ENCODE peak calls at places on chromosomes 3 and 15, in six cellular contexts. One of them, this sample, is unnamed.

GRCh38 chr3:11914651-11915050 is 68.0 kb upstream of the TAMM41 start:
- DNase-seq in nephron progenitor cell: no peak
- DNase-seq in epithelial cell of esophagus: no peak
- DNase-seq in lower lobe of right lung: no peak
- DNase-seq in A549: no peak
- DNase-seq in activated CD8-positive, alpha-beta T cell treated with anti-CD3 and anti-CD28 coated beads for 36 hours: no peak
- DNase-seq in this sample: no peak

GRCh38 chr3:126367316-126367805 is 10.2 kb upstream of the KLF15 start:
- DNase-seq in nephron progenitor cell: no peak
- DNase-seq in lower lobe of right lung: no peak
- DNase-seq in epithelial cell of esophagus: no peak
- DNase-seq in A549: no peak
- DNase-seq in activated CD8-positive, alpha-beta T cell treated with anti-CD3 and anti-CD28 coated beads for 36 hours: no peak
- DNase-seq in this sample: no peak

GRCh38 chr3:1942751-1943150 is 155.9 kb upstream of the CNTN4 start:
- DNase-seq in lower lobe of right lung: no peak
- DNase-seq in epithelial cell of esophagus: no peak
- DNase-seq in activated CD8-positive, alpha-beta T cell treated with anti-CD3 and anti-CD28 coated beads for 36 hours: no peak
- DNase-seq in A549: no peak
- DNase-seq in nephron progenitor cell: no peak
- DNase-seq in this sample: no peak

GRCh38 chr3:46484911-46485696 is 12.7 kb upstream of the RTP3 start:
- DNase-seq in activated CD8-positive, alpha-beta T cell treated with anti-CD3 and anti-CD28 coated beads for 36 hours: no peak
- DNase-seq in A549: no peak
- DNase-seq in epithelial cell of esophagus: no peak
- DNase-seq in nephron progenitor cell: peak
- DNase-seq in lower lobe of right lung: no peak
- DNase-seq in this sample: no peak

GRCh38 chr3:14920536-14920935 is 26.8 kb upstream of the NR2C2 start:
- DNase-seq in lower lobe of right lung: no peak
- DNase-seq in epithelial cell of esophagus: no peak
- DNase-seq in activated CD8-positive, alpha-beta T cell treated with anti-CD3 and anti-CD28 coated beads for 36 hours: no peak
- DNase-seq in nephron progenitor cell: no peak
- DNase-seq in A549: no peak
- DNase-seq in this sample: no peak

GRCh38 chr3:33886015-33886414 is 87.6 kb downstream of the PDCD6IP start:
- DNase-seq in activated CD8-positive, alpha-beta T cell treated with anti-CD3 and anti-CD28 coated beads for 36 hours: no peak
- DNase-seq in lower lobe of right lung: no peak
- DNase-seq in nephron progenitor cell: no peak
- DNase-seq in epithelial cell of esophagus: peak
- DNase-seq in A549: no peak
- DNase-seq in this sample: no peak

GRCh38 chr3:115111632-115112031 is 35.5 kb downstream of the ZBTB20 start:
- DNase-seq in A549: no peak
- DNase-seq in lower lobe of right lung: no peak
- DNase-seq in epithelial cell of esophagus: no peak
- DNase-seq in nephron progenitor cell: no peak
- DNase-seq in activated CD8-positive, alpha-beta T cell treated with anti-CD3 and anti-CD28 coated beads for 36 hours: no peak
- DNase-seq in this sample: no peak

GRCh38 chr15:73541479-73541878 is 91.7 kb downstream of the NPTN start:
- DNase-seq in A549: no peak
- DNase-seq in activated CD8-positive, alpha-beta T cell treated with anti-CD3 and anti-CD28 coated beads for 36 hours: no peak
- DNase-seq in lower lobe of right lung: no peak
- DNase-seq in epithelial cell of esophagus: no peak
- DNase-seq in nephron progenitor cell: no peak
- DNase-seq in this sample: no peak

GRCh38 chr3:31403197-31403596 is 129.5 kb upstream of the STT3B start:
- DNase-seq in A549: no peak
- DNase-seq in activated CD8-positive, alpha-beta T cell treated with anti-CD3 and anti-CD28 coated beads for 36 hours: no peak
- DNase-seq in epithelial cell of esophagus: no peak
- DNase-seq in lower lobe of right lung: no peak
- DNase-seq in nephron progenitor cell: no peak
- DNase-seq in this sample: no peak

GRCh38 chr3:45906681-45907220 is 20.4 kb downstream of the CCR9 start:
- DNase-seq in A549: no peak
- DNase-seq in nephron progenitor cell: peak
- DNase-seq in lower lobe of right lung: no peak
- DNase-seq in activated CD8-positive, alpha-beta T cell treated with anti-CD3 and anti-CD28 coated beads for 36 hours: no peak
- DNase-seq in epithelial cell of esophagus: peak
- DNase-seq in this sample: no peak

GRCh38 chr15:75030023-75030413 is 6.6 kb downstream of the PPCDC start:
- DNase-seq in nephron progenitor cell: no peak
- DNase-seq in A549: no peak
- DNase-seq in epithelial cell of esophagus: peak
- DNase-seq in activated CD8-positive, alpha-beta T cell treated with anti-CD3 and anti-CD28 coated beads for 36 hours: no peak
- DNase-seq in lower lobe of right lung: no peak
- DNase-seq in this sample: no peak

GRCh38 chr3:50322386-50323091 is at the start of gene HYAL2:
- DNase-seq in A549: no peak
- DNase-seq in lower lobe of right lung: peak
- DNase-seq in activated CD8-positive, alpha-beta T cell treated with anti-CD3 and anti-CD28 coated beads for 36 hours: no peak
- DNase-seq in nephron progenitor cell: no peak
- DNase-seq in epithelial cell of esophagus: no peak
- DNase-seq in this sample: no peak

GRCh38 chr3:184229424-184230080 is at the start of gene VWA5B2:
- DNase-seq in activated CD8-positive, alpha-beta T cell treated with anti-CD3 and anti-CD28 coated beads for 36 hours: peak
- DNase-seq in nephron progenitor cell: peak
- DNase-seq in epithelial cell of esophagus: peak
- DNase-seq in lower lobe of right lung: peak
- DNase-seq in A549: peak
- DNase-seq in this sample: peak
- TF ChIP-seq CTCF in activated CD8-positive, alpha-beta T cell treated with anti-CD3 and anti-CD28 coated beads for 36 hours: no peak
- TF ChIP-seq CTCF in nephron progenitor cell: peak
- TF ChIP-seq CTCF in epithelial cell of esophagus: no peak
- TF ChIP-seq CTCF in lower lobe of right lung: peak
- TF ChIP-seq CTCF in A549: no peak
- TF ChIP-seq CTCF in this sample: peak

DNA sequence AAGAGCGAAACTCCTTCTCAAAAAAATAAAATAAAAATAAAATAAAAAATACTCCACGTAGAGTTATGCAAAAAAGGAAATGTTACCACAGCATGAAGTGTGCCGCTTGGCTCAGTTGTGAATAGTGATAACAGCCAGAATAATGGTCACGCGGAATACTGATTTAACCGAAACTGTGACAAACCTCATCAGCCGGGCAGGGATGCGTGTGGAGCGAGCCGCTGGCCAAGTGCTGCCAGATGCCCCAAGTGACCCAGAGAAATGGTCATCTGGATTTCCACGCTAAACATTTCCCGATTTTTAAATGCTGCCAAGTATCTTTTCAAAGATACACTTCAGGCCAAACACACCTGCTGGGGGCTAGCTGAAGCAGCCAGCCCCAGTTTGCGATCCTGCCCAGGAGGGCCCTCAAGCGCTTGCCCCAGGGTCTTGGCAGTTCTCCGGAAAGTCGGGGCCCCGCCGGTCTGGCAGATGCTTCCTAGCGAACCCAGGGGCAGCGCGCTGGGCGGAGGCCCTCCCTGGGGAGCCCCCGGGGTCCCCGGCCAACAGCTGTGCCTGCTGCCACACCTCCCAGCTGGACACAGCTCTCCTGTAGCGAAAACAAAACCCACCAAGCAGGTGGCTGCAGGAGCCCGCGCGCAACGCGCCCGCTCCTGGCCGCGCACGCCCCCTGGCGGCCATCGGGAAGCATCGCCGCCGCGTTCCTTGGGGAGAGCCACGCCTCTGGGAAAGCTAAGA is 35.1 kb downstream of the CMTM6 start:
- DNase-seq in nephron progenitor cell: peak
- DNase-seq in activated CD8-positive, alpha-beta T cell treated with anti-CD3 and anti-CD28 coated beads for 36 hours: peak
- DNase-seq in lower lobe of right lung: peak
- DNase-seq in epithelial cell of esophagus: peak
- DNase-seq in A549: peak
- DNase-seq in this sample: peak
- TF ChIP-seq CTCF in nephron progenitor cell: peak
- TF ChIP-seq CTCF in activated CD8-positive, alpha-beta T cell treated with anti-CD3 and anti-CD28 coated beads for 36 hours: peak
- TF ChIP-seq CTCF in lower lobe of right lung: peak
- TF ChIP-seq CTCF in epithelial cell of esophagus: peak
- TF ChIP-seq CTCF in A549: peak
- TF ChIP-seq CTCF in this sample: peak

DNA sequence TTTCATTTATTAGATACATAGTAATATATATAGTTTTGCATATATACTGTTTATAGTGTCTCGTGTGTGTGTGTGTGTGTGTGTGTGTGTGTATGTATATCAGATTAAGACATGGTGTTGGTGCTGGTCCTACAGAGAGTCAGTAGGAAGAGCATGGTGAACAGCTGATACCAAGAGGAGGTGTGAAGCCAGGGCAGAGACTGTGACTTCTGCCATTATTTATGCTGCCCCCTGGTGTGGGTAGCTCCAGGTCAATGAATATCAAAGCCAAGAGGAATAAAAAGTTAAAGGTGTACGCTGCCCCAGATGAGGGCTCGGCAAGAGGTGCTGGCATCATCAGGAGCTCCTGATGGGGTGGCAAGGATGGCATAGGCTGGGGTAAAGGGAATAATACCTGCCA is 299.5 kb upstream of the RASGRP1 start:
- DNase-seq in nephron progenitor cell: no peak
- DNase-seq in A549: no peak
- DNase-seq in lower lobe of right lung: no peak
- DNase-seq in epithelial cell of esophagus: no peak
- DNase-seq in activated CD8-positive, alpha-beta T cell treated with anti-CD3 and anti-CD28 coated beads for 36 hours: peak
- DNase-seq in this sample: no peak
- TF ChIP-seq CTCF in nephron progenitor cell: no peak
- TF ChIP-seq CTCF in A549: no peak
- TF ChIP-seq CTCF in lower lobe of right lung: no peak
- TF ChIP-seq CTCF in epithelial cell of esophagus: no peak
- TF ChIP-seq CTCF in activated CD8-positive, alpha-beta T cell treated with anti-CD3 and anti-CD28 coated beads for 36 hours: no peak
- TF ChIP-seq CTCF in this sample: no peak

GRCh38 chr15:101134780-101135179 is 117.1 kb downstream of the CHSY1 start:
- DNase-seq in lower lobe of right lung: no peak
- DNase-seq in epithelial cell of esophagus: no peak
- DNase-seq in nephron progenitor cell: no peak
- DNase-seq in activated CD8-positive, alpha-beta T cell treated with anti-CD3 and anti-CD28 coated beads for 36 hours: no peak
- DNase-seq in A549: no peak
- DNase-seq in this sample: no peak

GRCh38 chr15:101135532-101136166 is 116.2 kb downstream of the CHSY1 start:
- DNase-seq in activated CD8-positive, alpha-beta T cell treated with anti-CD3 and anti-CD28 coated beads for 36 hours: peak
- DNase-seq in epithelial cell of esophagus: no peak
- DNase-seq in nephron progenitor cell: no peak
- DNase-seq in A549: no peak
- DNase-seq in lower lobe of right lung: peak
- DNase-seq in this sample: no peak

GRCh38 chr15:101137312-101137940 is 114.4 kb downstream of the CHSY1 start:
- DNase-seq in nephron progenitor cell: no peak
- DNase-seq in A549: no peak
- DNase-seq in activated CD8-positive, alpha-beta T cell treated with anti-CD3 and anti-CD28 coated beads for 36 hours: peak
- DNase-seq in lower lobe of right lung: peak
- DNase-seq in epithelial cell of esophagus: no peak
- DNase-seq in this sample: no peak

GRCh38 chr15:101138086-101138660 is 113.7 kb downstream of the CHSY1 start:
- DNase-seq in epithelial cell of esophagus: no peak
- DNase-seq in activated CD8-positive, alpha-beta T cell treated with anti-CD3 and anti-CD28 coated beads for 36 hours: no peak
- DNase-seq in nephron progenitor cell: no peak
- DNase-seq in A549: no peak
- DNase-seq in lower lobe of right lung: peak
- DNase-seq in this sample: no peak

DNA sequence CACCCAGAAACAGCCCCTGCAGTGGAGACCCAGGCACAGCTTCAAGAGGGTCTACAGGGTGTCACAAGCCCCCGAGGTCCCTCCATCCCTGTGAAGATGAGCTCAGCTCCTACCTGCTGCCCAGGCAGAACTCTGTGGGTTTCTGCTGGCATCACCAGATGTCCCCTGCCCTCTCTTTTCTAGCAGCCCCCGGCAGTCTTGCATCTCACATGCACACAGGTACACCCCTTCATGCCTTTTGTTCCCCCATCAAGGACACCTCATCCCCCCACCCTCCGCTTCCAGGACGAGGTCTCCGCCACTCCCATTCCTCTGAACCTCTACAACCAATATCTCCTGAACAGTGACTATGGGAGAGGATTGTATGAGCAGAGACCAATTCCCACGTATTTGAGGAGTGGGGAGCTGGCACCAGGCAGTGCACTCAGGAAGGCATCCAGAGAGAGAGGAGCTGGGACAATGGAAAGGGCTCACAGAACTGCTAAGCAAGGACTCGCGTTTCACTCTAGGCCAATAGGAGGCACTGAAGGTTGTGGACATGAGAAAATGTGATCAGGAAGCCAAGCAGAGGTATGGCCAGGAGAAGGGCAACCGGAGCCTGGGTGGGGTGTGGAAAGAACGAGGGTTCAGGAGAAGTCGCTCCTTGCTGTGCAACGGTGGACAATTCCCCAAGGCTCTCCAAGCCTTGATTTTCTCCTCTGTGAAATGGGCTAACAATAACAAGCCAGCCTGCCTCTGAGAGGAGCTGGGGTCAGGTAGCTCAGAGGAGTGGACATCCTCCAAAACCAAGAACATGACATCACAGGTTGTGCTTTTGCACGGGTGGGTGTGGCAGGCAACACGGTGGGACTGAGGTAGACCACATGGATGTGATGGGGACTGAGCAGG is 115.2 kb downstream of the CHSY1 start:
- DNase-seq in A549: no peak
- DNase-seq in activated CD8-positive, alpha-beta T cell treated with anti-CD3 and anti-CD28 coated beads for 36 hours: no peak
- DNase-seq in lower lobe of right lung: peak
- DNase-seq in nephron progenitor cell: no peak
- DNase-seq in epithelial cell of esophagus: no peak
- DNase-seq in this sample: no peak
- TF ChIP-seq CTCF in A549: no peak
- TF ChIP-seq CTCF in activated CD8-positive, alpha-beta T cell treated with anti-CD3 and anti-CD28 coated beads for 36 hours: no peak
- TF ChIP-seq CTCF in lower lobe of right lung: no peak
- TF ChIP-seq CTCF in nephron progenitor cell: no peak
- TF ChIP-seq CTCF in epithelial cell of esophagus: no peak
- TF ChIP-seq CTCF in this sample: no peak